ENCODE peak calls at places on chromosomes 11 and 22, in nine cellular contexts. W is cardiac muscle cell, U is HL-60, G is ascending aorta, Q is colonic mucosa, X is left ventricle myocardium inferior, M is upper lobe of left lung, V is Panc1, K is osteoblast. I is an unnamed sample.

GRCh38 chr11:1874406-1875092 is 17.1 kb downstream of the PRR33 start:
- DNase-seq in W (no peak), U (no peak), G (no peak), Q (no peak), X (peak; percentile 34), M (peak; percentile 69), V (no peak), K (peak; percentile 73), I (no peak)

GRCh38 chr11:27977527-27977926 is 130.4 kb downstream of the KIF18A start:
- DNase-seq in W (no peak), U (no peak), G (no peak), Q (no peak), X (no peak), M (no peak), V (no peak), K (no peak), I (no peak)

GRCh38 chr11:41954034-41954433 is 494.6 kb upstream of the LRRC4C start:
- DNase-seq in W (no peak), U (no peak), G (no peak), Q (no peak), X (no peak), M (no peak), V (no peak), K (no peak), I (peak; percentile 78)

GRCh38 chr11:115670538-115671200 is 166.5 kb upstream of the CADM1 start:
- DNase-seq in W (no peak), U (no peak), G (no peak), Q (no peak), X (no peak), M (peak; percentile 49), V (no peak), K (no peak), I (no peak)

GRCh38 chr11:130031056-130031455 is 28.4 kb upstream of the PRDM10 start:
- DNase-seq in W (no peak), U (no peak), G (no peak), Q (no peak), X (no peak), M (no peak), V (no peak), K (no peak), I (no peak)

GRCh38 chr22:46935506-46936377 is 173.3 kb downstream of the TBC1D22A start:
- DNase-seq in W (no peak), U (no peak), G (no peak), Q (peak; percentile 76), X (no peak), M (no peak), V (no peak), K (no peak), I (no peak)

GRCh38 chr22:44360686-44361381 is 48.1 kb upstream of the SHISAL1 start:
- DNase-seq in W (no peak), U (no peak), G (peak; percentile 96), Q (no peak), X (peak; percentile 56), M (no peak), V (no peak), K (peak; percentile 97), I (peak; percentile 44)

GRCh38 chr22:43792905-43793304 is 19.2 kb downstream of the EFCAB6 start:
- DNase-seq in W (no peak), U (no peak), G (no peak), Q (no peak), X (no peak), M (no peak), V (no peak), K (no peak), I (no peak)

GRCh38 chr11:124884340-124884739 is 13.3 kb downstream of the ROBO4 start:
- DNase-seq in W (no peak), U (no peak), G (peak; percentile 38), Q (no peak), X (no peak), M (no peak), V (no peak), K (peak; percentile 45), I (no peak)

GRCh38 chr11:104609766-104610165 is 288.5 kb downstream of the CASP12 start:
- DNase-seq in W (no peak), U (no peak), G (no peak), Q (no peak), X (no peak), M (no peak), V (no peak), K (no peak), I (no peak)

GRCh38 chr11:548700-549603 is 11.6 kb downstream of the LMNTD2 start:
- DNase-seq in W (no peak), U (no peak), G (no peak), Q (no peak), X (no peak), M (peak; percentile 58), V (no peak), K (no peak), I (no peak)

DNA sequence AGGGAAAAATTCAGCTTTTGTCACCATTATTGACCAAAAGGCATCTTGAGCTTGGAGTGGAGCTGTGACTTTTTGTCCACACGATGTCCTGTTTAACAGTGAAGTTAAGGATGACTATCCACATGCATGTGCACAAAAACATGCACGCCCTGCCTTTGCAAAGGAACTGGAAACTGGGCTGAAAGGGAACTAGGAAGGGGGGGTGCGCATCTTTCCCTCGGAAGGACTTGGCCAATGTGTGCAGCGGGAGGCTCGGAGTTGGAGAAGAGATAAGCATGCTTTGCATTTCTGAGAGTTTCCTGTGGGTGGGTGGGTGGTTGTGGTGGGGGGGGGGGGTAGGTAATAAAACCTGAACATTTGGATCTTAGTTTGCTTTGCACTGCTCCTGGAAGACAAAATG is 421 bp upstream of the KIRREL3 start:
- DNase-seq in W (no peak), U (no peak), G (no peak), Q (no peak), X (no peak), M (no peak), V (no peak), K (peak; percentile 71), I (no peak)
- H3K4me3 ChIP-seq in W (peak overlapping the region; percentile 23), U (no peak overlapping the region), G (peak overlapping the region; percentile 46), Q (peak overlapping the region; percentile 19), X (peak overlapping the region; percentile 55), M (no peak overlapping the region), V (peak overlapping the region; percentile 38), K (peak overlapping the region; percentile 79), I (peak overlapping the region; percentile 70)

GRCh38 chr11:65934014-65934413 is 11.3 kb upstream of the TSGA10IP start:
- DNase-seq in W (no peak), U (no peak), G (no peak), Q (no peak), X (no peak), M (no peak), V (no peak), K (no peak), I (no peak)

GRCh38 chr11:65928667-65929066 is 9.4 kb downstream of the DRAP1 start:
- DNase-seq in W (no peak), U (no peak), G (no peak), Q (no peak), X (no peak), M (no peak), V (no peak), K (peak; percentile 51), I (no peak)

GRCh38 chr11:65927904-65928397 is 8.7 kb downstream of the DRAP1 start:
- DNase-seq in W (no peak), U (no peak), G (no peak), Q (peak; percentile 45), X (no peak), M (no peak), V (no peak), K (peak; percentile 87), I (no peak)

GRCh38 chr11:65931773-65932557 is 12.7 kb downstream of the DRAP1 start:
- DNase-seq in W (no peak), U (no peak), G (no peak), Q (no peak), X (no peak), M (no peak), V (no peak), K (peak; percentile 59), I (no peak)

GRCh38 chr11:65932558-65932919 is 12.7 kb upstream of the TSGA10IP start:
- DNase-seq in W (peak; percentile 36), U (no peak), G (no peak), Q (no peak), X (no peak), M (no peak), V (no peak), K (peak; percentile 57), I (peak; percentile 24)
- TF ChIP-seq CTCF in W (no peak), U (no peak), G (no peak), Q (no peak), X (no peak), M (no peak), V (no peak), K (peak; percentile 23), I (no peak)

GRCh38 chr22:30210235-30210831 is 36.2 kb downstream of the LIF start:
- DNase-seq in W (no peak), U (no peak), G (no peak), Q (no peak), X (no peak), M (peak; percentile 40), V (no peak), K (peak; percentile 88), I (peak; percentile 81)

GRCh38 chr22:30206964-30207363 is 39.6 kb downstream of the LIF start:
- DNase-seq in W (peak; percentile 43), U (no peak), G (no peak), Q (no peak), X (no peak), M (peak; percentile 34), V (peak; percentile 86), K (peak; percentile 93), I (peak; percentile 98)

GRCh38 chr22:30208631-30209603 is 37.6 kb downstream of the LIF start:
- DNase-seq in W (no peak), U (no peak), G (peak; percentile 89), Q (peak; percentile 40), X (peak; percentile 74), M (peak; percentile 84), V (no peak), K (peak; percentile 95), I (peak; percentile 89)

GRCh38 chr22:30211124-30211820 is 35.3 kb downstream of the LIF start:
- DNase-seq in W (no peak), U (no peak), G (no peak), Q (no peak), X (no peak), M (no peak), V (no peak), K (no peak), I (no peak)

GRCh38 chr22:30209642-30210041 is 36.9 kb downstream of the LIF start:
- DNase-seq in W (no peak), U (no peak), G (no peak), Q (no peak), X (no peak), M (no peak), V (no peak), K (no peak), I (no peak)
- H3K27ac ChIP-seq in W (no peak overlapping the region), U (no peak overlapping the region), G (peak overlapping the region; percentile 84), Q (no peak overlapping the region), X (peak overlapping the region; percentile 77), M (peak overlapping the region; percentile 78), V (peak overlapping the region; percentile 98), K (peak overlapping the region; percentile 100), I (peak overlapping the region; percentile 100)

DNA sequence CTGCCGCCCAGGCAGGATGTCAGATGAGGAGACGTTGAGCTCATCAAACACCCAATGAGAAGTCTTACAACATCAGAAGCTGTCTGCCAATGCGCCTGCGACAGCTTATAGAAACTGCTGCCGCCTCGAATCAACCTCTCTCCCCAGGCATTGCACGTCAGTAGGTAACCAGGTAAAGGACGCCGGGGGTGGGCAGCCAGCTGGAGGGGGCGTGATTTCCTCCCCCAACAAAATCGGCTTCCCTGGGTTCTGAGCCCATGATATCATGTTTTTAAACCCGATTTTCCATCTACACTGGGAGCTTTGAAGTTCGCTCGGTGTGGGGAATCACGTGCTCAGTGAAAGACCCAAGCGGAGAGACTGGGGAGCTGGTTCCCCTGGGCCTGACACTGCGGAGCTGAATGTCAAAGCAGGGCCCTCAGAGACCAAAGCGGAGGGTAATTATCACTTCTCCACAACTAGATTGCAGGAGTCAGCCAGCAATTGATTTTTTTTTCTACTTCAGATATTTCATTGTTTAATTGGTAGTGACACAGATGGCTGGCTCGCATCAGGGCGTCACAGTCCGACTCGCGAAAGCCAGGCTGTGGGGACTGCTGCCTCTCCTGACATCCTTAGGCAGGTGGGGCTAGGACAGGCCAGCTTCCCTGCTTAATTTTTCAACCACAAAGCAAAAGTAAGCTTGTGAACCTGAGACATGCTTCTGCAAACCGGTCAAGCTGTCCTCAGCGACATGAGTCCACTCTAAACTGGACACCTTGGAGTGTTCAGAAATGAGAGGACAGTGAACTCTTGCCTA is 15.4 kb downstream of the FAM83F start:
- DNase-seq in W (no peak), U (no peak), G (no peak), Q (no peak), X (no peak), M (no peak), V (no peak), K (peak; percentile 9), I (no peak)
- H3K4me3 ChIP-seq in W (no peak overlapping the region), U (no peak overlapping the region), G (no peak overlapping the region), Q (no peak overlapping the region), X (no peak overlapping the region), M (no peak overlapping the region), V (no peak overlapping the region), K (no peak overlapping the region), I (no peak overlapping the region)